ENCODE peak calls at places on chromosomes 2 and 18, in five cellular contexts. One of them, this sample, is unnamed.

GRCh38 chr2:232325324-232326273 is 53.0 kb upstream of the ALPP start:
- DNase-seq in H9: peak
- DNase-seq in trophoblast cell: peak
- DNase-seq in mesenchymal stem cell: peak
- DNase-seq in neuronal stem cell: peak
- DNase-seq in this sample: no peak

GRCh38 chr2:235960716-235961640 is 207.2 kb downstream of the GBX2 start:
- DNase-seq in mesenchymal stem cell: no peak
- DNase-seq in neuronal stem cell: no peak
- DNase-seq in H9: no peak
- DNase-seq in trophoblast cell: no peak
- DNase-seq in this sample: no peak

GRCh38 chr2:239724851-239725550 is 300.1 kb downstream of the NDUFA10 start:
- DNase-seq in mesenchymal stem cell: no peak
- DNase-seq in H9: peak
- DNase-seq in neuronal stem cell: no peak
- DNase-seq in trophoblast cell: no peak
- DNase-seq in this sample: no peak

GRCh38 chr2:209619782-209620181 is 151.8 kb upstream of the UNC80 start:
- DNase-seq in H9: no peak
- DNase-seq in trophoblast cell: no peak
- DNase-seq in neuronal stem cell: no peak
- DNase-seq in mesenchymal stem cell: peak
- DNase-seq in this sample: no peak

GRCh38 chr2:54570925-54571694 is 115.0 kb downstream of the SPTBN1 start:
- DNase-seq in neuronal stem cell: no peak
- DNase-seq in mesenchymal stem cell: peak
- DNase-seq in trophoblast cell: peak
- DNase-seq in H9: no peak
- DNase-seq in this sample: no peak

GRCh38 chr2:8120979-8121825 is 560.7 kb upstream of the ID2 start:
- DNase-seq in neuronal stem cell: no peak
- DNase-seq in mesenchymal stem cell: peak
- DNase-seq in H9: no peak
- DNase-seq in trophoblast cell: peak
- DNase-seq in this sample: no peak

GRCh38 chr2:231985823-231986261 is 24.3 kb downstream of the DIS3L2 start:
- DNase-seq in mesenchymal stem cell: no peak
- DNase-seq in trophoblast cell: peak
- DNase-seq in neuronal stem cell: no peak
- DNase-seq in H9: peak
- DNase-seq in this sample: peak

GRCh38 chr2:69253893-69254292 is 133.1 kb downstream of the GFPT1 start:
- DNase-seq in trophoblast cell: peak
- DNase-seq in mesenchymal stem cell: peak
- DNase-seq in H9: no peak
- DNase-seq in neuronal stem cell: no peak
- DNase-seq in this sample: no peak

GRCh38 chr2:234677758-234678538 is 181.1 kb upstream of the ARL4C start:
- DNase-seq in mesenchymal stem cell: peak
- DNase-seq in trophoblast cell: no peak
- DNase-seq in neuronal stem cell: no peak
- DNase-seq in H9: peak
- DNase-seq in this sample: no peak

GRCh38 chr18:62576858-62577512 is 54.2 kb downstream of the ZCCHC2 start:
- DNase-seq in H9: no peak
- DNase-seq in trophoblast cell: no peak
- DNase-seq in neuronal stem cell: no peak
- DNase-seq in mesenchymal stem cell: no peak
- DNase-seq in this sample: no peak

GRCh38 chr2:170530284-170530745 is 184.8 kb upstream of the SP5 start:
- DNase-seq in H9: peak
- DNase-seq in trophoblast cell: no peak
- DNase-seq in neuronal stem cell: peak
- DNase-seq in mesenchymal stem cell: peak
- DNase-seq in this sample: peak

GRCh38 chr2:237662671-237663093 is 35.3 kb downstream of the LRRFIP1 start:
- DNase-seq in neuronal stem cell: peak
- DNase-seq in trophoblast cell: peak
- DNase-seq in mesenchymal stem cell: peak
- DNase-seq in H9: peak
- DNase-seq in this sample: peak

GRCh38 chr2:188810591-188810990 is 163.6 kb upstream of the COL3A1 start:
- DNase-seq in mesenchymal stem cell: peak
- DNase-seq in H9: no peak
- DNase-seq in trophoblast cell: peak
- DNase-seq in neuronal stem cell: no peak
- DNase-seq in this sample: no peak

GRCh38 chr18:57846258-57846657 is 43.1 kb upstream of the ATP8B1 start:
- DNase-seq in neuronal stem cell: no peak
- DNase-seq in mesenchymal stem cell: peak
- DNase-seq in trophoblast cell: peak
- DNase-seq in H9: no peak
- DNase-seq in this sample: no peak

GRCh38 chr2:201860541-201861154 is 54.3 kb downstream of the CDK15 start:
- DNase-seq in neuronal stem cell: peak
- DNase-seq in trophoblast cell: peak
- DNase-seq in H9: peak
- DNase-seq in mesenchymal stem cell: peak
- DNase-seq in this sample: peak

GRCh38 chr2:161102770-161103450 is 57.3 kb upstream of the TANK start:
- DNase-seq in H9: no peak
- DNase-seq in trophoblast cell: peak
- DNase-seq in mesenchymal stem cell: no peak
- DNase-seq in neuronal stem cell: no peak
- DNase-seq in this sample: no peak

GRCh38 chr18:59988098-59988706 is 88.4 kb downstream of the PMAIP1 start:
- DNase-seq in H9: no peak
- DNase-seq in neuronal stem cell: peak
- DNase-seq in mesenchymal stem cell: peak
- DNase-seq in trophoblast cell: peak
- DNase-seq in this sample: no peak

GRCh38 chr18:75123113-75123512 is 85.8 kb downstream of the PTGR3 start:
- DNase-seq in mesenchymal stem cell: no peak
- DNase-seq in neuronal stem cell: no peak
- DNase-seq in H9: no peak
- DNase-seq in trophoblast cell: no peak
- DNase-seq in this sample: peak
- H2BK12ac ChIP-seq in mesenchymal stem cell: no peak
- H2BK12ac ChIP-seq in neuronal stem cell: no peak
- H2BK12ac ChIP-seq in H9: no peak
- H2BK12ac ChIP-seq in trophoblast cell: no peak
- H2BK12ac ChIP-seq in this sample: no peak

GRCh38 chr2:85750509-85751299 is 3.1 kb upstream of the ATOH8 start:
- DNase-seq in neuronal stem cell: peak
- DNase-seq in H9: peak
- DNase-seq in mesenchymal stem cell: peak
- DNase-seq in trophoblast cell: peak
- DNase-seq in this sample: peak

GRCh38 chr2:85753525-85754312 is at the start of gene ATOH8:
- DNase-seq in H9: peak
- DNase-seq in trophoblast cell: peak
- DNase-seq in neuronal stem cell: peak
- DNase-seq in mesenchymal stem cell: peak
- DNase-seq in this sample: peak

GRCh38 chr2:85751300-85751575 is 2.6 kb upstream of the ATOH8 start:
- DNase-seq in neuronal stem cell: no peak
- DNase-seq in mesenchymal stem cell: no peak
- DNase-seq in H9: no peak
- DNase-seq in trophoblast cell: no peak
- DNase-seq in this sample: no peak

GRCh38 chr2:85753035-85753524 is 711 bp upstream of the ATOH8 start:
- DNase-seq in neuronal stem cell: no peak
- DNase-seq in mesenchymal stem cell: no peak
- DNase-seq in trophoblast cell: peak
- DNase-seq in H9: no peak
- DNase-seq in this sample: no peak

GRCh38 chr2:85751627-85752026 is 2.2 kb upstream of the ATOH8 start:
- DNase-seq in neuronal stem cell: no peak
- DNase-seq in trophoblast cell: no peak
- DNase-seq in H9: no peak
- DNase-seq in mesenchymal stem cell: no peak
- DNase-seq in this sample: no peak
- H2BK12ac ChIP-seq in neuronal stem cell: no peak
- H2BK12ac ChIP-seq in trophoblast cell: no peak
- H2BK12ac ChIP-seq in H9: no peak
- H2BK12ac ChIP-seq in mesenchymal stem cell: no peak
- H2BK12ac ChIP-seq in this sample: peak

GRCh38 chr18:43393174-43393573 is 115.9 kb upstream of the SYT4 start:
- DNase-seq in trophoblast cell: no peak
- DNase-seq in mesenchymal stem cell: no peak
- DNase-seq in neuronal stem cell: no peak
- DNase-seq in H9: no peak
- DNase-seq in this sample: no peak
- H2BK12ac ChIP-seq in trophoblast cell: no peak
- H2BK12ac ChIP-seq in mesenchymal stem cell: no peak
- H2BK12ac ChIP-seq in neuronal stem cell: no peak
- H2BK12ac ChIP-seq in H9: no peak
- H2BK12ac ChIP-seq in this sample: no peak

GRCh38 chr2:58341047-58341446 is 99.9 kb upstream of the FANCL start:
- DNase-seq in mesenchymal stem cell: no peak
- DNase-seq in trophoblast cell: no peak
- DNase-seq in H9: peak
- DNase-seq in neuronal stem cell: no peak
- DNase-seq in this sample: peak
- H2BK12ac ChIP-seq in mesenchymal stem cell: no peak
- H2BK12ac ChIP-seq in trophoblast cell: no peak
- H2BK12ac ChIP-seq in H9: no peak
- H2BK12ac ChIP-seq in neuronal stem cell: no peak
- H2BK12ac ChIP-seq in this sample: no peak

DNA sequence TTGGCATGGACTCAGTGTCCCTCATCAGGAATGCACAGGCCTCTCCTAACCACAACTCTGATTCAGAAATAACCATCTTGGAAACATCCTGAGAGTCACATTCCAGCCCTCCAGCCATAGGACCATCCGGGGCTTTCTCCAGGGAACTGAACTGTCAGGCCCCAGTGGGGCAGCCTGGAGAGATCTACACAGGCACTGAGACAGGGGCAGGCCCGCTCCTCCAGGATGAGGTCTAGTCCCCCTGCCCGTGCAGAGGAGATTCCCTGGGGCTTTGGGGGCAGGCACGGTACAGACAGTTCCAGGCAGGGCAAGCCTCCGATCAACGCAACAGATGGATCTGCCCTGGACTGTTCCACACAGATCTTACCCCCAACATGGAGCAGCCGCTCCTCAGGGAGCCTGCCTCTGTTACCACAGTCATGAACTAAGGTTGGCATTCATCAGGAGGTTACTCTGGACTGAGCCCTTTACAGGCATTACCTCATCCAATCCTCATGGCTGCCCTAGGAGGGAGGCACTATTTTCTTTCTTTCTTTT is 12.0 kb downstream of the KCNK3 start:
- DNase-seq in H9: no peak
- DNase-seq in mesenchymal stem cell: peak
- DNase-seq in neuronal stem cell: no peak
- DNase-seq in trophoblast cell: no peak
- DNase-seq in this sample: no peak
- H2BK12ac ChIP-seq in H9: no peak
- H2BK12ac ChIP-seq in mesenchymal stem cell: no peak
- H2BK12ac ChIP-seq in neuronal stem cell: no peak
- H2BK12ac ChIP-seq in trophoblast cell: no peak
- H2BK12ac ChIP-seq in this sample: no peak

DNA sequence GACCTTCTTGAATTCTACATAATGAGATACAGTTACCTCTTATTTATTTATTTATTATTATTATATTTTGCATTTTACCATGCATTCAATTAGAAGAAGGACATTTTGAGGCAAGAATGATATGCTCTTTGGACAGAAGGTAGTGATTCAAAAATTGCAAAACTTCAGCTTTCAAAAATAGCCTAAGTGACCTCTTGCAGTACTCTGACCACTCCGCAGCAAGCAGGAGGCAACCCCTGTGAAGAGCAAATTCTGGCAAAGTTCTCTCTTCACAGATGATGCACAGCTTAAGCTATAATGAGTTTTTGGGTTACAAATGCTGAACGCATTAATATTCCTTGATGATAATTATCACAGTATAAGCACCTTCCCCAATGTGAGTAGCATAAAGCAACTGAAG is 170.0 kb downstream of the ZNF521 start:
- DNase-seq in trophoblast cell: no peak
- DNase-seq in mesenchymal stem cell: no peak
- DNase-seq in H9: no peak
- DNase-seq in neuronal stem cell: no peak
- DNase-seq in this sample: no peak
- H2BK12ac ChIP-seq in trophoblast cell: no peak
- H2BK12ac ChIP-seq in mesenchymal stem cell: no peak
- H2BK12ac ChIP-seq in H9: no peak
- H2BK12ac ChIP-seq in neuronal stem cell: no peak
- H2BK12ac ChIP-seq in this sample: no peak

DNA sequence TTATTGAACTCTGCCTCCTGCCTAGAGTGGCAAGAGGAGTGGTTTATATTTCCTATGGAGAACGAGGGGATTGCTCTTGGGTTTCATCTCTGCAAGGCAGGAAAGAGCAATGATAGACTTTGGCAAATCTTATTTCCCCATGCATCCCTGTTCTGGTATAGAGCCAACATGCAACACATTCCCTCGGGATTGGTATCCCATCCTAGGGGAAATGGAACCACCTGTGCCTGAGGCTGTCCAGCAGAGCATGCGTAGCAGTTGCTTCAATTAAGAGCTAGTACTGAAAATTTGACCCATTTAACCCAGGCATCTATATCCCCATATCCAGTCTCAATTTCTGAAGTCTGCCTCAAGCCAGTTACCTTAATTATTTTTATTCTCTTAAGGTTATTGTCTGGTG is 205.3 kb downstream of the KCNS3 start:
- DNase-seq in trophoblast cell: no peak
- DNase-seq in mesenchymal stem cell: no peak
- DNase-seq in neuronal stem cell: no peak
- DNase-seq in H9: no peak
- DNase-seq in this sample: no peak
- H2BK12ac ChIP-seq in trophoblast cell: no peak
- H2BK12ac ChIP-seq in mesenchymal stem cell: no peak
- H2BK12ac ChIP-seq in neuronal stem cell: no peak
- H2BK12ac ChIP-seq in H9: no peak
- H2BK12ac ChIP-seq in this sample: no peak